ENCODE peak calls at places on chromosome 17, in seven cellular contexts. T is left ventricle myocardium superior; S is stimulated activated effector memory CD8-positive, alpha-beta T cell treated with anti-CD3 and anti-CD28 coated beads, Interleukin-12 subunit alpha, Interleukin-12 subunit beta, amount 100 ng/mL, for 72 hours; G is effector memory CD4-positive, alpha-beta T cell; R is MV-4-11; C is aorta; D is Caki2. P is an unnamed sample.

GRCh38 chr17:2371183-2372130 is 29.4 kb downstream of the MNT start:
- DNase-seq in T (no peak), S (no peak), G (no peak), R (no peak), C (no peak), D (no peak), P (no peak)

GRCh38 chr17:59277031-59277430 is 54.4 kb upstream of the YPEL2 start:
- DNase-seq in T (no peak), S (no peak), G (no peak), R (peak), C (no peak), D (no peak), P (no peak)

GRCh38 chr17:11598274-11599221 is at the start of gene DNAH9:
- DNase-seq in T (peak), S (no peak), G (no peak), R (no peak), C (peak), D (peak), P (no peak)

GRCh38 chr17:62093188-62094155 is 28.4 kb upstream of the MED13 start:
- DNase-seq in T (no peak), S (peak), G (no peak), R (no peak), C (no peak), D (peak), P (peak)

GRCh38 chr17:29109477-29110371 is 66.8 kb downstream of the PIPOX start:
- DNase-seq in T (no peak), S (no peak), G (no peak), R (no peak), C (no peak), D (no peak), P (no peak)

GRCh38 chr17:74738051-74738996 is 1.3 kb downstream of the RAB37 start:
- DNase-seq in T (peak), S (peak), G (peak), R (peak), C (no peak), D (no peak), P (no peak)

GRCh38 chr17:43766413-43767052 is 7.9 kb upstream of the SOST start:
- DNase-seq in T (peak), S (peak), G (no peak), R (peak), C (peak), D (peak), P (no peak)

GRCh38 chr17:2366747-2367494 is 29.6 kb downstream of the SGSM2 start:
- DNase-seq in T (no peak), S (no peak), G (no peak), R (no peak), C (peak), D (no peak), P (no peak)

GRCh38 chr17:50640701-50641338 is 6.1 kb downstream of the ABCC3 start:
- DNase-seq in T (peak), S (no peak), G (no peak), R (peak), C (peak), D (peak), P (peak)

GRCh38 chr17:48961516-48962233 is 6.7 kb downstream of the GIP start:
- DNase-seq in T (no peak), S (no peak), G (no peak), R (no peak), C (no peak), D (peak), P (peak)

GRCh38 chr17:78883090-78883532 is 19.9 kb downstream of the CEP295NL start:
- DNase-seq in T (peak), S (no peak), G (no peak), R (peak), C (peak), D (no peak), P (peak)

GRCh38 chr17:36070427-36070826 is 6.4 kb downstream of the CCL18 start:
- DNase-seq in T (no peak), S (no peak), G (no peak), R (no peak), C (no peak), D (no peak), P (no peak)

GRCh38 chr17:29880031-29880430 is 50.0 kb downstream of the SSH2 start:
- DNase-seq in T (no peak), S (no peak), G (no peak), R (no peak), C (no peak), D (no peak), P (no peak)

GRCh38 chr17:74452027-74452840 is 14.2 kb upstream of the CD300A start:
- DNase-seq in T (peak), S (no peak), G (no peak), R (no peak), C (no peak), D (no peak), P (no peak)

GRCh38 chr17:39461911-39462641 is 790 bp downstream of the CDK12 start:
- DNase-seq in T (peak), S (no peak), G (no peak), R (no peak), C (no peak), D (peak), P (no peak)

GRCh38 chr17:35259001-35259400 is 16.1 kb downstream of the SLFN5 start:
- DNase-seq in T (no peak), S (no peak), G (no peak), R (no peak), C (no peak), D (no peak), P (no peak)

GRCh38 chr17:44501866-44502265 is 1.3 kb downstream of the GPATCH8 start:
- DNase-seq in T (no peak), S (no peak), G (no peak), R (no peak), C (no peak), D (no peak), P (no peak)

GRCh38 chr17:82950525-82951102 is 110.8 kb upstream of the ZNF750 start:
- DNase-seq in T (no peak), S (no peak), G (no peak), R (no peak), C (no peak), D (no peak), P (no peak)

GRCh38 chr17:64506201-64506575 is at the start of gene DDX5:
- DNase-seq in T (peak), S (peak), G (peak), R (peak), C (peak), D (no peak), P (peak)

GRCh38 chr17:46742539-46743270 is 75.8 kb downstream of the WNT3 start:
- DNase-seq in T (no peak), S (no peak), G (no peak), R (peak), C (no peak), D (peak), P (peak)

GRCh38 chr17:40547079-40547784 is 18.0 kb downstream of the CCR7 start:
- DNase-seq in T (no peak), S (no peak), G (peak), R (peak), C (peak), D (peak), P (no peak)

GRCh38 chr17:72683506-72684404 is 408.7 kb downstream of the SLC39A11 start:
- DNase-seq in T (no peak), S (no peak), G (no peak), R (peak), C (no peak), D (peak), P (peak)

GRCh38 chr17:3012926-3013581 is 50.4 kb downstream of the OR1D5 start:
- DNase-seq in T (peak), S (peak), G (no peak), R (peak), C (peak), D (peak), P (peak)

GRCh38 chr17:49522329-49522890 is 27.3 kb downstream of the NGFR start:
- DNase-seq in T (no peak), S (no peak), G (no peak), R (no peak), C (peak), D (no peak), P (no peak)

GRCh38 chr17:4710693-4711634 is 532 bp downstream of the ARRB2 start:
- DNase-seq in T (peak), S (no peak), G (no peak), R (no peak), C (peak), D (no peak), P (no peak)

GRCh38 chr17:8488931-8489330 is 53.2 kb downstream of the NDEL1 start:
- DNase-seq in T (peak), S (no peak), G (no peak), R (peak), C (peak), D (no peak), P (peak)